ENCODE peak calls at places on chromosomes 2 and 18, in four cellular contexts. E, P, J and A are unnamed samples.
A peak's percentile ranks its signal among the peaks of the same experiment; 100 is the strongest.

GRCh38 chr2:174635747-174636399 is 38.3 kb upstream of the WIPF1 start:
- DNase-seq in P (no peak), J (no peak), E (no peak), A (no peak)

GRCh38 chr2:63425606-63426005 is 162.7 kb downstream of the WDPCP start:
- DNase-seq in E (no peak), J (no peak), P (no peak), A (no peak)

GRCh38 chr2:47520302-47520630 is 117.3 kb downstream of the MSH2 start:
- DNase-seq in E (no peak), J (no peak), P (peak; percentile 78), A (no peak)

GRCh38 chr2:218799990-218800389 is 18.0 kb downstream of the CYP27A1 start:
- DNase-seq in P (no peak), J (no peak), E (no peak), A (no peak)

GRCh38 chr18:48798334-48799197 is 152.2 kb downstream of the SMAD7 start:
- DNase-seq in J (no peak), P (no peak), E (no peak), A (no peak)

GRCh38 chr2:100894531-100895156 is 74.7 kb downstream of the NPAS2 start:
- DNase-seq in E (no peak), J (no peak), P (no peak), A (no peak)

GRCh38 chr2:214489181-214489580 is 78.3 kb downstream of the VWC2L start:
- DNase-seq in E (no peak), P (no peak), J (no peak), A (no peak)

GRCh38 chr18:31920326-31920725 is 22.6 kb downstream of the TRAPPC8 start:
- DNase-seq in J (no peak), P (no peak), E (no peak), A (no peak)

GRCh38 chr2:191166756-191167445 is 16.1 kb upstream of the STAT4 start:
- DNase-seq in P (no peak), J (no peak), E (no peak), A (no peak)

GRCh38 chr18:5097116-5097703 is 99.8 kb downstream of the AKAIN1 start:
- DNase-seq in P (no peak), E (no peak), J (no peak), A (no peak)

GRCh38 chr18:23155537-23155936 is 20.3 kb downstream of the CABLES1 start:
- DNase-seq in J (no peak), E (no peak), P (no peak), A (no peak)

GRCh38 chr2:53315170-53315569 is 452.4 kb upstream of the CHAC2 start:
- DNase-seq in J (no peak), E (no peak), P (no peak), A (no peak)

GRCh38 chr2:231399853-231400667 is 4.5 kb downstream of the B3GNT7 start:
- DNase-seq in J (no peak), E (no peak), P (no peak), A (no peak)

GRCh38 chr2:85806358-85807118 is 52.7 kb downstream of the ATOH8 start:
- DNase-seq in J (no peak), E (no peak), P (peak; percentile 92), A (no peak)

GRCh38 chr2:128612628-128613027 is 294.0 kb upstream of the HS6ST1 start:
- DNase-seq in P (no peak), J (no peak), E (no peak), A (no peak)

GRCh38 chr2:31239842-31240198 is 5.9 kb downstream of the EHD3 start:
- DNase-seq in P (no peak), E (no peak), J (no peak), A (no peak)
- TF ChIP-seq SPI1 in P (no peak), E (no peak), J (no peak), A (no peak)

GRCh38 chr2:65749549-65749948 is 317.1 kb upstream of the SPRED2 start:
- DNase-seq in J (no peak), E (no peak), P (no peak), A (no peak)
- TF ChIP-seq SPI1 in J (no peak), E (no peak), P (no peak), A (no peak)

DNA sequence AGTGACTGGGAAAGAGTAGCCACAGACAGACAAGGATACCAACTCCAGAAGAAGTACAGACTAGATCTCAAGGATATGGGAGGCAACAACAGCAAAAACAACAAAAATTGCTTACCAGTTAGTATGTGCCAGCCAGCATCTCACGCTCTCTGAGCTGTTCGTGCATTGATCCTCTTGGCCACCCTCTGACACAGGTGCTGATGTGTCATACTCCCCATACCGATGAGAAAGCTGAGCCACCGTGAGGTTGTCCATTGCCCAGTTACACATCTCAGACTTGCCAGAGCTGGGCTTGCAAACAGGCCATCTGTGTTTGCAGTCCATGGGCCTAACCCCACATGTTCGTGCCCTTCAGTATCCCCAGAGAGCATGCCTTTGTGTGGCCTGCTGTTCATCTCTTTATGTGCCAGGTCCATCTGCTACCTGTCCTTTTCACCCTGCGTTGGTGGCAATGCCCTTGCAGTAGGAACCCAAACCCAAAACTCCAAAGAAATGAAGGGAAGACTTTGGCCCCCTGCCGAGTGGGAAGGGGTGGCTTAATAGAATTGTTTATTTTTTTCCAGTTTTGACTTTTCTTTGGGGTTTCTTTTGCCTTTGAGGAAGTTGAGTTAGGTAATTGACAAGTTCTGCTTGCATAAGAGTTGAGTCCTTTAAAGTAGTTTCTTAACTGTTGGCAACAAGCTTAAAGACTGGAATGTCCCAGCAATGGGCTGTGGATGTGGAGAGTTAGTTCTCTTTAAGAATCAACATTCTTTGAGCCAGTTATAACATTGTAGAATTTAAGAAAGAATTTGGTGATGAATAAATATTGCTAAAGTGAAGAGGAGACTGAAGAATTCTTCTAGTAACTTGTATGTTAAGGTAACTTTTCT is 46.7 kb downstream of the LYPD6B start:
- DNase-seq in E (no peak), J (no peak), P (peak; percentile 66), A (no peak)
- TF ChIP-seq SPI1 in E (no peak), J (no peak), P (peak; percentile 28), A (no peak)

GRCh38 chr18:73842795-73843394 is 304.7 kb downstream of the FBXO15 start:
- DNase-seq in E (peak; percentile 1), P (peak; percentile 28), J (peak; percentile 55), A (peak; percentile 29)
- TF ChIP-seq SPI1 in E (no peak), P (no peak), J (no peak), A (no peak)

GRCh38 chr18:41146301-41146700 is 808.7 kb upstream of the PIK3C3 start:
- DNase-seq in E (no peak), J (no peak), P (no peak), A (no peak)
- TF ChIP-seq SPI1 in E (no peak), J (no peak), P (no peak), A (no peak)

GRCh38 chr2:17518212-17519154 is at the start of gene RAD51AP2:
- DNase-seq in E (peak; percentile 40), P (no peak), J (peak; percentile 92), A (peak; percentile 21)
- TF ChIP-seq SPI1 in E (no peak), P (no peak), J (no peak), A (no peak)

DNA sequence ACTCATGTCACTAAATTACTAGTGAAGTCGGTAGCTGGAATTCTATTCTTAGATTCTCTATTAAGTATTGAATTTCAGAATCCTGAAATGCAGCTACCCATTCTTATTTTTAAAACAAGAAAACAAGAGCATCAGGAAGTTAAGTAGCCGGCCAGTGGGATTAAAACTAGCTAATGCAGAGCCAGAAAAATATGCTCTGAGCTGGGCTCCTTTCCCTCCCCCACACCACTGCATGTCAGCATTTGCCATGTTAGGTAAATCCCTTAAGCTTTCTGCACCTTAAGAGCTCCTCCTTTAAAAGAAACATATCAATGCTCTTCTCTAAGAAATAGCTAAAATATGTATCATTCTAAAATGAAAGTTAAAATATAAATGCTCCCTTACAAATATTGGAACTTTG is 72.2 kb upstream of the MFF start:
- DNase-seq in P (no peak), E (no peak), J (no peak), A (no peak)
- TF ChIP-seq SPI1 in P (no peak), E (no peak), J (no peak), A (no peak)

GRCh38 chr18:62389761-62390481 is 64.8 kb downstream of the TNFRSF11A start:
- DNase-seq in P (no peak), E (no peak), J (no peak), A (no peak)
- TF ChIP-seq SPI1 in P (no peak), E (no peak), J (no peak), A (no peak)

GRCh38 chr2:197158591-197159550 is 151.7 kb downstream of the ANKRD44 start:
- DNase-seq in P (no peak), J (no peak), E (no peak), A (no peak)

GRCh38 chr2:197163755-197164753 is 146.5 kb downstream of the ANKRD44 start:
- DNase-seq in J (no peak), E (no peak), P (no peak), A (no peak)

GRCh38 chr2:197161738-197162137 is 148.8 kb downstream of the ANKRD44 start:
- DNase-seq in J (no peak), E (no peak), P (no peak), A (no peak)

GRCh38 chr2:197158138-197158537 is 152.4 kb downstream of the ANKRD44 start:
- DNase-seq in E (no peak), J (no peak), P (no peak), A (no peak)

GRCh38 chr2:197159681-197160211 is 150.8 kb downstream of the ANKRD44 start:
- DNase-seq in P (no peak), J (no peak), E (no peak), A (no peak)
- TF ChIP-seq SPI1 in P (no peak), J (no peak), E (no peak), A (no peak)